ENCODE peak calls at places on chromosomes 13 and 19, in six cellular contexts. S, U, I, W, H and G are unnamed samples.

GRCh38 chr19:57813919-57814504 is 701 bp downstream of the ZNF552 start:
- DNase-seq in U (no peak), H (no peak), S (no peak), W (no peak), I (peak), G (peak)

GRCh38 chr19:18736415-18737336 is 53.2 kb downstream of the CRTC1 start:
- DNase-seq in I (peak), W (no peak), U (no peak), S (no peak), H (no peak), G (no peak)

GRCh38 chr19:43774103-43774939 is 6.5 kb downstream of the KCNN4 start:
- DNase-seq in I (no peak), H (peak), U (no peak), W (peak), S (peak), G (peak)

GRCh38 chr13:40113644-40114304 is 458.3 kb downstream of the COG6 start:
- DNase-seq in U (no peak), S (no peak), H (no peak), W (no peak), I (no peak), G (no peak)

GRCh38 chr19:16095071-16095571 is 16.6 kb upstream of the RAB8A start:
- DNase-seq in H (no peak), I (no peak), W (no peak), U (no peak), S (no peak), G (no peak)

GRCh38 chr19:41792513-41793413 is 3.6 kb upstream of the CEACAM3 start:
- DNase-seq in S (peak), U (peak), W (peak), I (peak), H (peak), G (peak)

GRCh38 chr19:12159773-12160414 is 3.0 kb upstream of the ZNF136 start:
- DNase-seq in H (no peak), S (no peak), I (no peak), W (no peak), U (no peak), G (no peak)

GRCh38 chr13:88729605-88730004 is 1058.4 kb downstream of the SLITRK5 start:
- DNase-seq in W (no peak), H (no peak), I (no peak), U (no peak), S (no peak), G (no peak)

GRCh38 chr19:3548594-3548993 is 8.8 kb downstream of the MFSD12 start:
- DNase-seq in U (no peak), S (no peak), W (no peak), I (no peak), H (peak), G (no peak)

GRCh38 chr19:2170219-2170618 is 6.5 kb downstream of the DOT1L start:
- DNase-seq in S (no peak), I (no peak), U (no peak), W (no peak), H (no peak), G (no peak)

GRCh38 chr13:75946746-75947397 is 310.7 kb downstream of the LMO7 start:
- DNase-seq in H (no peak), U (no peak), W (no peak), I (no peak), S (no peak), G (no peak)

GRCh38 chr19:55540619-55541018 is 3.7 kb upstream of the SBK2 start:
- DNase-seq in S (no peak), W (no peak), H (no peak), I (no peak), U (no peak), G (no peak)

GRCh38 chr19:31595521-31595920 is 246.3 kb upstream of the TSHZ3 start:
- DNase-seq in S (no peak), H (no peak), W (no peak), U (no peak), I (no peak), G (no peak)

GRCh38 chr19:31591258-31591657 is 242.0 kb upstream of the TSHZ3 start:
- DNase-seq in S (no peak), H (no peak), U (no peak), I (no peak), W (no peak), G (no peak)

GRCh38 chr19:31589109-31589508 is 239.9 kb upstream of the TSHZ3 start:
- DNase-seq in W (no peak), S (no peak), I (no peak), U (no peak), H (no peak), G (no peak)

GRCh38 chr19:31596751-31597150 is 247.5 kb upstream of the TSHZ3 start:
- DNase-seq in H (no peak), W (no peak), S (no peak), I (no peak), U (no peak), G (no peak)

GRCh38 chr19:31592456-31592855 is 243.2 kb upstream of the TSHZ3 start:
- DNase-seq in U (no peak), H (no peak), I (no peak), W (no peak), S (no peak), G (no peak)
- TF ChIP-seq POLR2A in U (no peak), H (no peak), I (no peak), W (no peak), S (no peak), G (no peak)

GRCh38 chr19:17303167-17303939 is at the start of gene ABHD8:
- DNase-seq in H (peak), U (peak), I (peak), W (peak), S (peak), G (peak)
- TF ChIP-seq POLR2A in H (peak), U (no peak), I (peak), W (no peak), S (peak), G (peak)

GRCh38 chr13:112012705-112013085 is 54.3 kb upstream of the SOX1 start:
- DNase-seq in S (no peak), W (no peak), U (no peak), H (no peak), I (no peak), G (no peak)
- TF ChIP-seq POLR2A in S (no peak), W (no peak), U (no peak), H (no peak), I (no peak), G (no peak)

GRCh38 chr19:35899547-35900214 is 659 bp downstream of the NFKBID start:
- DNase-seq in H (peak), S (peak), U (peak), W (peak), I (peak), G (peak)
- TF ChIP-seq POLR2A in H (no peak), S (peak), U (no peak), W (no peak), I (no peak), G (no peak)

DNA sequence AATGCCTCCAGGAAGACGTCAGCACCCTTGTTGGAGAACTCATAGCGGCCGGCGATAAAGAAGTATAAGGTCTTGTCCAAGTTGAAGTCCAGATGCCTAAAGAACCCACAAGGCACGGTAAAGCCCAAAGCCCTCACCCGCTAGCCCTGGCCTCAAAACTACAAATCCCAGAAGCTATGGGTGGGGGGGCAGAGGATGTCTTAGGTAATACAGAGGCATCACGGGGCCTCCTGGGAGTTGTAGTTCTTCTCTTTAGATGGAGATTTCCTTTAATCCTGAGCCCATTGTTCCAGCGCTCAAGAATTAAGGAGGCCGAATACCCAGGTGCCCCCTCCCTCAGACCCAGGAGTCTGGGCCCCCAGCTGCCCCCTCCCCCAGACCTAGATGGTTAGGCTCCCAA is 10.8 kb downstream of the GYS1 start:
- DNase-seq in H (no peak), S (no peak), I (no peak), U (no peak), W (no peak), G (no peak)
- TF ChIP-seq POLR2A in H (no peak), S (no peak), I (no peak), U (no peak), W (no peak), G (no peak)